ENCODE peak calls at places on chromosomes 16 and 17, in eight cellular contexts. B is NAMALWA; M is NCI-H510A; N is CD8-positive, alpha-beta T cell; K is cardiac fibroblast; P is nephron progenitor cell; U is AML-193; F is brain microvascular endothelial cell. Y is an unnamed sample.

GRCh38 chr16:15874745-15875314 is 13.6 kb downstream of the CEP20 start:
- DNase-seq in P (peak; percentile 41), F (peak; percentile 64), N (no peak), M (no peak), B (peak; percentile 30), U (peak; percentile 4), K (peak; percentile 84), Y (peak; percentile 44)

GRCh38 chr16:83272201-83272600 is 535.6 kb upstream of the HSBP1 start:
- DNase-seq in M (no peak), N (no peak), B (no peak), K (no peak), F (peak; percentile 51), U (no peak), P (no peak), Y (peak; percentile 6)

GRCh38 chr17:14311186-14311705 is 10.4 kb downstream of the HS3ST3B1 start:
- DNase-seq in B (no peak), U (no peak), K (no peak), P (no peak), F (no peak), N (no peak), M (no peak), Y (no peak)

GRCh38 chr17:6257339-6257738 is 177.6 kb downstream of the AIPL1 start:
- DNase-seq in P (no peak), N (no peak), M (no peak), B (no peak), U (no peak), K (peak; percentile 12), F (no peak), Y (peak; percentile 76)

GRCh38 chr17:37084375-37084774 is 135.6 kb downstream of the AATF start:
- DNase-seq in F (no peak), M (no peak), B (no peak), N (no peak), P (no peak), K (no peak), U (no peak), Y (no peak)

GRCh38 chr17:72158895-72159885 is 38.4 kb downstream of the SOX9 start:
- DNase-seq in U (no peak), F (no peak), N (no peak), B (no peak), P (no peak), K (peak; percentile 42), M (no peak), Y (peak; percentile 33)

GRCh38 chr17:32546031-32546444 is 59.2 kb downstream of the CDK5R1 start:
- DNase-seq in K (no peak), M (no peak), B (no peak), F (no peak), U (no peak), N (no peak), P (peak; percentile 14), Y (no peak)

GRCh38 chr16:87854907-87855683 is 14.2 kb downstream of the SLC7A5 start:
- DNase-seq in P (no peak), B (no peak), F (no peak), U (no peak), M (no peak), N (no peak), K (no peak), Y (no peak)

GRCh38 chr17:47967607-47968252 is 3.2 kb upstream of the CDK5RAP3 start:
- DNase-seq in M (no peak), U (no peak), F (peak; percentile 75), P (no peak), B (no peak), K (peak; percentile 66), N (no peak), Y (peak; percentile 74)

GRCh38 chr16:138049-138417 is 440 bp downstream of the NPRL3 start:
- DNase-seq in F (peak; percentile 1), M (no peak), U (no peak), K (peak; percentile 15), N (peak; percentile 8), B (peak; percentile 55), P (peak; percentile 66), Y (no peak)

Y was measured in astrocyte.